ENCODE peak calls at places on chromosomes 16 and 17, in eight cellular contexts. U is hepatocyte; Y is BJ; R is thoracic aorta; K is heart right ventricle; G is fibroblast of the aortic adventitia; I is endothelial cell of umbilical vein; P is CD8-positive, alpha-beta T cell. O is an unnamed sample.

GRCh38 chr16:9091867-9092281 is 430 bp downstream of the HAPSTR1 start:
- DNase-seq in U (peak; percentile 60), Y (no peak), R (no peak), K (no peak), G (no peak), I (peak; percentile 30), P (peak; percentile 21), O (peak; percentile 35)

GRCh38 chr17:44383861-44384260 is 5.6 kb downstream of the ITGA2B start:
- DNase-seq in U (no peak), Y (no peak), R (no peak), K (no peak), G (no peak), I (no peak), P (no peak), O (no peak)

GRCh38 chr16:29757950-29758466 is 12.2 kb upstream of the C16orf54 start:
- DNase-seq in U (peak; percentile 46), Y (peak; percentile 13), R (no peak), K (no peak), G (peak; percentile 95), I (no peak), P (no peak), O (peak; percentile 46)

GRCh38 chr16:53787423-53787822 is 83.5 kb downstream of the FTO start:
- DNase-seq in U (no peak), Y (no peak), R (no peak), K (no peak), G (peak; percentile 16), I (no peak), P (no peak), O (no peak)

GRCh38 chr16:69276143-69277115 is 34.7 kb upstream of the VPS4A start:
- DNase-seq in U (peak; percentile 40), Y (peak; percentile 87), R (peak; percentile 30), K (peak; percentile 19), G (peak; percentile 98), I (no peak), P (no peak), O (peak; percentile 99)

GRCh38 chr16:53529529-53529928 is 26.5 kb upstream of the AKTIP start:
- DNase-seq in U (no peak), Y (no peak), R (no peak), K (no peak), G (no peak), I (no peak), P (no peak), O (no peak)

GRCh38 chr17:17509601-17510425 is 13.6 kb upstream of the RASD1 start:
- DNase-seq in U (no peak), Y (no peak), R (no peak), K (no peak), G (no peak), I (no peak), P (no peak), O (no peak)

GRCh38 chr17:75692976-75693375 is 25.8 kb downstream of the SAP30BP start:
- DNase-seq in U (no peak), Y (no peak), R (no peak), K (no peak), G (no peak), I (no peak), P (no peak), O (no peak)

GRCh38 chr17:82297280-82297803 is 20.1 kb downstream of the CD7 start:
- DNase-seq in U (peak; percentile 64), Y (peak; percentile 37), R (peak; percentile 67), K (peak; percentile 67), G (peak; percentile 56), I (peak; percentile 84), P (peak; percentile 69), O (peak; percentile 39)

GRCh38 chr17:82296511-82297279 is 20.7 kb downstream of the CD7 start:
- DNase-seq in U (no peak), Y (no peak), R (no peak), K (no peak), G (no peak), I (no peak), P (no peak), O (no peak)

GRCh38 chr17:82299452-82299851 is 18.0 kb downstream of the CD7 start:
- DNase-seq in U (no peak), Y (no peak), R (no peak), K (no peak), G (no peak), I (no peak), P (no peak), O (no peak)

GRCh38 chr17:82298538-82299421 is 18.6 kb downstream of the CD7 start:
- DNase-seq in U (no peak), Y (no peak), R (no peak), K (no peak), G (no peak), I (no peak), P (no peak), O (no peak)

GRCh38 chr17:82297804-82298537 is 19.4 kb downstream of the CD7 start:
- DNase-seq in U (peak; percentile 78), Y (peak; percentile 71), R (peak; percentile 84), K (peak; percentile 85), G (peak; percentile 94), I (peak; percentile 83), P (peak; percentile 86), O (peak; percentile 91)
- H3K4me3 ChIP-seq in U (no peak overlapping the region), Y (peak overlapping the region; percentile 45), R (peak overlapping the region; percentile 69), K (peak overlapping the region; percentile 57), G (peak overlapping the region; percentile 61), I (no peak overlapping the region), P (peak overlapping the region; percentile 34), O (peak overlapping the region; percentile 59)

GRCh38 chr16:87303962-87304521 is 13.2 kb downstream of the C16orf95 start:
- DNase-seq in U (no peak), Y (no peak), R (no peak), K (no peak), G (no peak), I (no peak), P (no peak), O (no peak)

GRCh38 chr16:87303431-87303930 is 13.7 kb downstream of the C16orf95 start:
- DNase-seq in U (no peak), Y (no peak), R (no peak), K (no peak), G (no peak), I (no peak), P (no peak), O (no peak)

GRCh38 chr16:87308826-87309225 is 8.4 kb downstream of the C16orf95 start:
- DNase-seq in U (no peak), Y (no peak), R (no peak), K (no peak), G (no peak), I (no peak), P (no peak), O (no peak)

GRCh38 chr16:87304951-87305350 is 12.2 kb downstream of the C16orf95 start:
- DNase-seq in U (no peak), Y (no peak), R (no peak), K (no peak), G (no peak), I (no peak), P (no peak), O (no peak)

DNA sequence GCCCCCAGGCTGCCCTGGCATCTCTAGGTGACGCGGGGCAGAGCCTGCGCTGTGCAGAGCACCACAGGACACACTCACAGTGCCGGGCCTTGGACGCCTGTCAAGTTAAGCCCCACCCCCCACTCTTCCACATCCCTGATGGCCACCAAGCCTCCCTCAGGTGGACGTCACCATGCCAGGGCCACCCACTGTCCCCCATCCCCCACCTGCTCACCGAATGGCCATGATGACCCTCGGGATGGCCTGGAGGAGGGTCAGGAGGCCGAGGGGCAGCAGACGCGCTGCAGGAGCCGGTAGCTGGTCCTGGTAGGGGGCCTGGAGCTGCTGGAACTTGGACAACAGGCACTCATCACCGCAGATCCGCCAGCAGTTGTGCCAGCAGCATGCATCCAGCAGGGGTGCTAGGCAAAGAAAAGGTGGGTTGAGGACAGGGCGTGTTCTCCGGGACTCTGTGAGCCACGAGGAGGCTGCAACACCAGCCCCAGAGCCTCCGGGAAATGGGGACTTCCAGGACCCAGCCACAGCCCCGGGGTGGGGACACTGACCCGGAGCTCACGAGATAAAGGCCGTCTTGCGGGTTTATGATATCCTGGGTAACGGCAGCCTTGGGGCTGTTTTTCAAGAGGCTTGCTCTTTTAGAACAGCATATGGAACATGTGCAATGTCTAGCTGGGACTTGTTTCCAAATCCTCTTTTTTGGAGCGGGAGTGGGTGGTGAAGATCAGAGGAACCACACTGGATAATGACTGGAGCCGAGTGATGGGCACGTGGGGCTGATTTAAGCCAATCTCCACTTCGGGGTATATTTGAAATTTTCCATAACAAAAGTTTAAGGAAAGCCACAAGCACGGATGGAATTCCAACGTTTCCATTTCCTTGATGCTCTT is 11.4 kb downstream of the C16orf95 start:
- DNase-seq in U (peak; percentile 20), Y (peak; percentile 62), R (no peak), K (no peak), G (no peak), I (no peak), P (no peak), O (peak; percentile 82)
- TF ChIP-seq CTCF in U (peak; percentile 10), Y (peak; percentile 59), R (no peak), K (no peak), G (no peak), I (peak; percentile 11), P (no peak), O (peak; percentile 47)

DNA sequence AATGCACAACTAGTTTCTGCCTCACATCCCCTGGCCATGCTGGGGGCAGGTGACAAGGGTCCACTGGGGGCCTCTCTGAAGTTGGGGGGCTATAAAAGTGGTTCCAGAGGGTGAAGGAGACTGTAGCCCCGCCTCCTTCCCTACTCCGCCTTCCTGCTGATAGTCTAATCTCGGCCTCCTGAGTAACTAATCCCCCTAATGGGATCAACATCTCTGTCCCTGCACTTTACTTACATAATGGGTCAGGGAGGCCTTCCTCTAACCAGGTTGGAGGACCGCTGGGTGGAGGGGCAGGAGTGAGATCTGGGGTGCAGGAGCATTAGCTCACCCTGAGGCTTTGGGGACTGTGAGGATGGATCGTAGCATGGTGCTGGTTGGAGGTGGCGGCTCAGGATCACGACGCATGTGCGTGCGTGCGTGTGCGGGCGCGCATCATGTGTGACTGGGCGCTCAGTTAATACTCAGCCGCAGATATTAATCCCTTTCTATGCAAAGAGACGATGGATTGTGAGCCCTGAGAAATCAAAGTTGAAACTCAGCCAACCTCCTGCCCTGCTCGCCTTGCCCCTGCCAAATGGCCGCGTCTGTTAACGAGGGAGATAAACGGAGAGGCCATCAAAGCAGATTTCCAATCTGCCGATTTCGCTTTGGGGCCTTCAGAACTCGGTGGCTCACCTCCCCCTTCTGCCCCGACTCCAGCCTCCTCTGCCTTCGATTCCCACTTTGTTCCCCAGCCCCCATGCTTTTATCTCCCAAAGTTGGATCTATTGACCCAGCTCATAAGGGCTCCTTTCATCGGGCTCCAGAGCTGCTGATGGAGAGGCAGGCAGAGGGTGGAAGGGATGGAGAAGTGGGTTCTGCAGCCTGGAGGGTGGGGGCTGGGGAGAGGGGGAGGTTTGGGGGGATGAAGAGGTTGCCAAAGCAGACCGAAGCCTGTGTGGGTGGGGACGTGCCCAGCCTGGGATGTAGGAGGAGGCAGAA is 107.3 kb downstream of the SDK2 start:
- DNase-seq in U (no peak), Y (no peak), R (no peak), K (no peak), G (no peak), I (no peak), P (no peak), O (no peak)
- H3K4me3 ChIP-seq in U (no peak overlapping the region), Y (no peak overlapping the region), R (no peak overlapping the region), K (no peak overlapping the region), G (no peak overlapping the region), I (no peak overlapping the region), P (no peak overlapping the region), O (no peak overlapping the region)

GRCh38 chr16:25390761-25391160 is 133.1 kb upstream of the ZKSCAN2 start:
- DNase-seq in U (no peak), Y (no peak), R (no peak), K (no peak), G (no peak), I (no peak), P (no peak), O (no peak)

DNA sequence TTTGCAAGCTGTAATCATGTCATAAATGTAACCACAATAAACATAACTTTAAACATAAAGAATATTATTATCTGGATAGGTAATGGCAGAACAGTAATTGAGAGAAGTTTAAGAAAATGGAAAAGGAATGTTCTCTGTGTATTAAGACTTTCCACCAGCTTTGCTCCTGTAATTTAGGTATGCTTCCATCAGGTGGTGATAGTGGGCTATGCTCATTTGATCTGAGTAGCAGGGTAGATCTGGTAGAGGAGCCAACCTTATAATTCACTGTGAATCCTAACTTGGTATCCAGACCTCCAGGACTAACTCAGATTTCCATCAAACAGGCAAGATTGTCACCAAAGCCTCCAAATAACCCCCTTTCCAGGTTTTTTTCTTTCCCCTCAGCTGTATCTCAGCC is 137.9 kb upstream of the ZKSCAN2 start:
- DNase-seq in U (no peak), Y (no peak), R (no peak), K (no peak), G (no peak), I (no peak), P (no peak), O (no peak)
- TF ChIP-seq CTCF in U (no peak), Y (no peak), R (no peak), K (no peak), G (no peak), I (no peak), P (no peak), O (no peak)

O was measured in AG10803.